ENCODE peak calls at places on chromosomes 1 and 21, in nine cellular contexts. E is right atrium auricular region, N is tibial artery, I is tibial nerve, G is epithelial cell of esophagus, D is GM23338, A is kidney, Y is body of pancreas, U is HFFc6. Q is an unnamed sample.

GRCh38 chr1:9784508-9785133 is 39.1 kb downstream of the CLSTN1 start:
- DNase-seq in E (no peak), N (no peak), I (no peak), G (peak; percentile 83), D (peak; percentile 92), A (no peak), Y (peak; percentile 78), U (peak; percentile 43), Q (peak; percentile 46)

GRCh38 chr21:26982767-26983166 is 15.9 kb upstream of the ADAMTS5 start:
- DNase-seq in E (no peak), N (no peak), I (no peak), G (peak; percentile 88), D (peak; percentile 3), A (no peak), Y (peak; percentile 13), U (peak; percentile 30), Q (no peak)

GRCh38 chr1:87794788-87795614 is 466.3 kb downstream of the LMO4 start:
- DNase-seq in E (no peak), N (no peak), I (no peak), G (peak; percentile 85), D (no peak), A (no peak), Y (no peak), U (peak; percentile 74), Q (no peak)

GRCh38 chr1:205172729-205173366 is 38.7 kb downstream of the DSTYK start:
- DNase-seq in E (no peak), N (no peak), I (no peak), G (peak; percentile 91), D (no peak), A (no peak), Y (no peak), U (peak; percentile 97), Q (no peak)

GRCh38 chr1:30008998-30009657 is 714.3 kb downstream of the MATN1 start:
- DNase-seq in E (no peak), N (peak; percentile 44), I (no peak), G (no peak), D (peak; percentile 36), A (no peak), Y (no peak), U (no peak), Q (no peak)

GRCh38 chr1:11893907-11894251 is 32.3 kb downstream of the KIAA2013 start:
- DNase-seq in E (no peak), N (no peak), I (no peak), G (peak; percentile 68), D (peak; percentile 84), A (no peak), Y (peak; percentile 73), U (peak; percentile 23), Q (peak; percentile 77)

GRCh38 chr1:162663589-162664030 is 31.3 kb downstream of the DDR2 start:
- DNase-seq in E (peak; percentile 63), N (no peak), I (no peak), G (peak; percentile 53), D (peak; percentile 8), A (no peak), Y (peak; percentile 7), U (peak; percentile 72), Q (no peak)

GRCh38 chr1:54249798-54250497 is 50.0 kb downstream of the MRPL37 start:
- DNase-seq in E (no peak), N (no peak), I (peak; percentile 31), G (peak; percentile 32), D (peak; percentile 51), A (peak; percentile 57), Y (no peak), U (peak; percentile 42), Q (no peak)

GRCh38 chr1:203422116-203422515 is 53.5 kb upstream of the PRELP start:
- DNase-seq in E (no peak), N (no peak), I (no peak), G (no peak), D (no peak), A (no peak), Y (no peak), U (no peak), Q (no peak)

GRCh38 chr21:37870229-37870628 is 46.0 kb downstream of the KCNJ6 start:
- DNase-seq in E (no peak), N (no peak), I (no peak), G (no peak), D (no peak), A (no peak), Y (no peak), U (no peak), Q (no peak)

GRCh38 chr1:155893389-155894142 is 17.6 kb downstream of the RIT1 start:
- DNase-seq in E (peak; percentile 67), N (no peak), I (no peak), G (peak; percentile 86), D (no peak), A (no peak), Y (no peak), U (peak; percentile 92), Q (no peak)

DNA sequence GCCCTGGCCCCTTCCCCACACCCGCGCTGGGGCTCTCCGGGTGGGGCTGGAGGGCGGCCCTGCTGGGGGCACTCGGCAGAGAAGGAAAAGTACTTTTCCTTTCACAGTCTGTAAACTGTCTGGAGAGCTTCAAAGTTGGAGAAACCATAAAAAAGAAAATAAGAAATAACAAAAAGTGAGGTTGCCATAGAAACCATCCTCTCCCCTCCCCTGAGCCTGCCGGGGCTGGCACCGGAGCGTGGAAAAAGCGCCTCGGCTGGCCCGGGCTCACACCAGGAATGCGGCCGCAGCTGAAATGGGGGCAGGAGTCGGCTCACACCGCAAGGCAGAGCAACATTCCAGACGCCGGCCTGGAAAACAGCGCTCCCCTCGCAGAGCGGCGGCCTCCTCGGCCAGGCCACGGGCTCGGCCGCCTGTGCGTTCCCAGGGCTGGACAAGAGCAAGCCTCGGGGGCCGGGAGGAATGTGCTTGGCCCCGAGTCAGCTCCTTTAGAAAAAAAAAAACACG is 69.2 kb downstream of the MORN1 start:
- DNase-seq in E (peak; percentile 92), N (peak; percentile 94), I (peak; percentile 66), G (peak; percentile 51), D (peak; percentile 67), A (peak; percentile 96), Y (peak; percentile 60), U (peak; percentile 87), Q (no peak)
- TF ChIP-seq CTCF in E (peak; percentile 32), N (peak; percentile 8), I (no peak), G (no peak), D (no peak), A (no peak), Y (no peak), U (peak; percentile 29), Q (no peak)

GRCh38 chr1:184379111-184379752 is 7.6 kb upstream of the C1orf21 start:
- DNase-seq in E (no peak), N (no peak), I (no peak), G (peak; percentile 29), D (peak; percentile 56), A (no peak), Y (no peak), U (no peak), Q (no peak)
- TF ChIP-seq CTCF in E (peak; percentile 53), N (no peak), I (no peak), G (peak; percentile 26), D (peak; percentile 85), A (no peak), Y (no peak), U (peak; percentile 26), Q (no peak)

GRCh38 chr1:107748529-107748928 is 216.5 kb downstream of the VAV3 start:
- DNase-seq in E (no peak), N (no peak), I (no peak), G (peak; percentile 51), D (peak; percentile 51), A (no peak), Y (no peak), U (peak; percentile 4), Q (no peak)

DNA sequence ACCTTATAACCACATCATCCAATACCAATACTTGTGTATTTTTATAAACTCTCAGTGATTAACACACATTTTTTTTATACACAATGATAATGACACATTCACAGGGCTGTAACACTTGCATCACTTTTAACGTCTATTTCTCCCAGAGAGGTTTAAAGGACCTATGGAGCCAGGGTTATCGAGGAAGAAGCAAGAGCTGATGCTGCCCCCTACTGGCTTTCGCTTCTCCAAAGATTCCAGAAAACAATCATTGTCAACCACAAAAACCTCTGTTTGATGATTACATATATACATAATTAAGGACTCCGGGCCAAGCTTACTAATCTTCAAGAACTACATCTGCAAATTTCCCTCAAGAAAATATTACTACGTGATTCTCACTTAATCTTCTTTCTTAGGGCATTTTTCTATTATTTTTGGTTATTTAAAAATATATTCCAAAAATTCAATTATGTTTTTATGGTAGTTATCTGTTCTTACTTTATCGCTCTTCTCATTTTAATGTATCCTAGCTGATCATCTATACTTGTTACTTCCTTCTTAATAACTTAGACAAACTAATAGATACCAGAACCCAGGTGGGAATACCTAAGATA is 214.5 kb downstream of the VAV3 start:
- DNase-seq in E (no peak), N (no peak), I (peak; percentile 15), G (peak; percentile 82), D (peak; percentile 88), A (peak; percentile 45), Y (peak; percentile 71), U (peak; percentile 39), Q (peak; percentile 77)
- TF ChIP-seq CTCF in E (peak; percentile 57), N (no peak), I (peak; percentile 43), G (peak; percentile 84), D (peak; percentile 82), A (peak; percentile 55), Y (peak; percentile 40), U (peak; percentile 86), Q (peak; percentile 76)

GRCh38 chr1:209648931-209649776 is 3.1 kb downstream of the LAMB3 start:
- DNase-seq in E (no peak), N (no peak), I (no peak), G (peak; percentile 83), D (no peak), A (no peak), Y (no peak), U (peak; percentile 92), Q (no peak)

GRCh38 chr1:209647212-209647611 is 5.0 kb downstream of the LAMB3 start:
- DNase-seq in E (no peak), N (no peak), I (no peak), G (no peak), D (no peak), A (no peak), Y (no peak), U (no peak), Q (no peak)

GRCh38 chr1:209648366-209648765 is 3.9 kb downstream of the LAMB3 start:
- DNase-seq in E (no peak), N (no peak), I (no peak), G (no peak), D (no peak), A (no peak), Y (no peak), U (no peak), Q (no peak)

GRCh38 chr1:209645574-209646452 is 6.4 kb downstream of the LAMB3 start:
- DNase-seq in E (no peak), N (no peak), I (no peak), G (no peak), D (no peak), A (no peak), Y (peak; percentile 54), U (no peak), Q (no peak)

GRCh38 chr1:209646558-209646957 is 5.7 kb downstream of the LAMB3 start:
- DNase-seq in E (no peak), N (no peak), I (no peak), G (peak; percentile 51), D (peak; percentile 59), A (no peak), Y (no peak), U (peak; percentile 61), Q (no peak)
- TF ChIP-seq CTCF in E (no peak), N (no peak), I (no peak), G (peak; percentile 60), D (peak; percentile 71), A (peak; percentile 19), Y (no peak), U (peak; percentile 77), Q (no peak)

GRCh38 chr1:17881761-17882160 is 126.6 kb downstream of the ACTL8 start:
- DNase-seq in E (no peak), N (peak; percentile 55), I (no peak), G (no peak), D (no peak), A (peak; percentile 34), Y (no peak), U (peak; percentile 12), Q (no peak)
- TF ChIP-seq CTCF in E (peak; percentile 23), N (no peak), I (no peak), G (no peak), D (peak; percentile 18), A (no peak), Y (no peak), U (peak; percentile 27), Q (no peak)

Q was measured in glutamatergic neuron.